ENCODE peak calls at places on chromosomes 4 and X, in five cellular contexts. C, Q, P, G and B are unnamed samples.

GRCh38 chr4:82517043-82517442 is 44.7 kb downstream of the TMEM150C start:
- DNase-seq in C (peak), Q (no peak), P (peak), G (peak), B (no peak)

GRCh38 chrX:123665197-123665596 is 67.7 kb downstream of the THOC2 start:
- DNase-seq in C (no peak), Q (no peak), P (peak), G (no peak), B (no peak)

GRCh38 chrX:110944793-110945466 is 149.3 kb upstream of the CHRDL1 start:
- DNase-seq in C (no peak), Q (peak), P (no peak), G (no peak), B (no peak)

GRCh38 chrX:150155396-150156048 is 207.6 kb upstream of the MAMLD1 start:
- DNase-seq in C (no peak), Q (no peak), P (peak), G (peak), B (peak)

GRCh38 chr4:161936625-161937133 is 227.1 kb downstream of the FSTL5 start:
- DNase-seq in C (peak), Q (peak), P (peak), G (peak), B (peak)

GRCh38 chr4:55218041-55218440 is 92.6 kb upstream of the KDR start:
- DNase-seq in C (no peak), Q (no peak), P (no peak), G (no peak), B (no peak)

GRCh38 chrX:16826207-16826606 is 39.9 kb downstream of the TXLNG start:
- DNase-seq in C (no peak), Q (no peak), P (peak), G (peak), B (no peak)

GRCh38 chrX:72569786-72570185 is 2.9 kb downstream of the HDAC8 start:
- DNase-seq in C (peak), Q (no peak), P (peak), G (peak), B (peak)

GRCh38 chr4:183987987-183988392 is 82.9 kb downstream of the STOX2 start:
- DNase-seq in C (peak), Q (peak), P (peak), G (peak), B (peak)

GRCh38 chr4:105206214-105206613 is 59.5 kb downstream of the TET2 start:
- DNase-seq in C (no peak), Q (peak), P (no peak), G (no peak), B (no peak)